ENCODE peak calls at places on chromosomes 7 and 10, in seven cellular contexts. One of them, this sample, is unnamed.

GRCh38 chr7:2024227-2024918 is 208.4 kb downstream of the MAD1L1 start:
- DNase-seq in Panc1: no peak
- DNase-seq in right lobe of liver: peak; percentile 22
- DNase-seq in colonic mucosa: no peak
- DNase-seq in CD8-positive, alpha-beta memory T cell: no peak
- DNase-seq in body of pancreas: peak; percentile 39
- DNase-seq in PC-9: no peak
- DNase-seq in this sample: no peak

GRCh38 chr10:93468532-93469213 is 13.5 kb downstream of the MYOF start:
- DNase-seq in PC-9: peak; percentile 80
- DNase-seq in colonic mucosa: no peak
- DNase-seq in CD8-positive, alpha-beta memory T cell: no peak
- DNase-seq in right lobe of liver: no peak
- DNase-seq in body of pancreas: peak; percentile 17
- DNase-seq in Panc1: peak; percentile 89
- DNase-seq in this sample: peak; percentile 79

GRCh38 chr10:104811166-104811565 is 170.1 kb downstream of the SORCS3 start:
- DNase-seq in body of pancreas: no peak
- DNase-seq in Panc1: no peak
- DNase-seq in CD8-positive, alpha-beta memory T cell: no peak
- DNase-seq in right lobe of liver: no peak
- DNase-seq in PC-9: no peak
- DNase-seq in colonic mucosa: no peak
- DNase-seq in this sample: no peak

GRCh38 chr7:15977663-15978062 is 291.2 kb upstream of the MEOX2 start:
- DNase-seq in body of pancreas: no peak
- DNase-seq in PC-9: no peak
- DNase-seq in colonic mucosa: no peak
- DNase-seq in right lobe of liver: no peak
- DNase-seq in CD8-positive, alpha-beta memory T cell: no peak
- DNase-seq in Panc1: no peak
- DNase-seq in this sample: no peak

GRCh38 chr7:15396210-15397158 is 165.3 kb downstream of the AGMO start:
- DNase-seq in PC-9: no peak
- DNase-seq in CD8-positive, alpha-beta memory T cell: no peak
- DNase-seq in body of pancreas: no peak
- DNase-seq in Panc1: no peak
- DNase-seq in colonic mucosa: no peak
- DNase-seq in right lobe of liver: no peak
- DNase-seq in this sample: no peak

GRCh38 chr10:47359101-47359500 is 10.9 kb downstream of the RBP3 start:
- DNase-seq in colonic mucosa: no peak
- DNase-seq in PC-9: no peak
- DNase-seq in body of pancreas: no peak
- DNase-seq in Panc1: no peak
- DNase-seq in right lobe of liver: no peak
- DNase-seq in CD8-positive, alpha-beta memory T cell: no peak
- DNase-seq in this sample: no peak

GRCh38 chr10:21278491-21279216 is 246.8 kb downstream of the SKIDA1 start:
- DNase-seq in Panc1: peak; percentile 64
- DNase-seq in colonic mucosa: peak; percentile 93
- DNase-seq in right lobe of liver: peak; percentile 90
- DNase-seq in body of pancreas: peak; percentile 89
- DNase-seq in CD8-positive, alpha-beta memory T cell: peak; percentile 12
- DNase-seq in PC-9: peak; percentile 71
- DNase-seq in this sample: peak; percentile 84

GRCh38 chr10:14558025-14558424 is 216.7 kb downstream of the FAM107B start:
- DNase-seq in right lobe of liver: no peak
- DNase-seq in CD8-positive, alpha-beta memory T cell: no peak
- DNase-seq in body of pancreas: no peak
- DNase-seq in colonic mucosa: no peak
- DNase-seq in PC-9: no peak
- DNase-seq in Panc1: no peak
- DNase-seq in this sample: no peak

GRCh38 chr7:98051118-98051744 is 55.4 kb upstream of the LMTK2 start:
- DNase-seq in right lobe of liver: no peak
- DNase-seq in colonic mucosa: peak; percentile 42
- DNase-seq in CD8-positive, alpha-beta memory T cell: peak; percentile 19
- DNase-seq in Panc1: no peak
- DNase-seq in PC-9: no peak
- DNase-seq in body of pancreas: peak; percentile 31
- DNase-seq in this sample: no peak

GRCh38 chr10:132521466-132522102 is 16.0 kb upstream of the INPP5A start:
- DNase-seq in CD8-positive, alpha-beta memory T cell: no peak
- DNase-seq in right lobe of liver: no peak
- DNase-seq in Panc1: no peak
- DNase-seq in body of pancreas: no peak
- DNase-seq in colonic mucosa: no peak
- DNase-seq in PC-9: no peak
- DNase-seq in this sample: no peak

GRCh38 chr7:139823855-139824670 is 5.0 kb upstream of the TBXAS1 start:
- DNase-seq in PC-9: no peak
- DNase-seq in CD8-positive, alpha-beta memory T cell: no peak
- DNase-seq in body of pancreas: no peak
- DNase-seq in right lobe of liver: no peak
- DNase-seq in Panc1: no peak
- DNase-seq in colonic mucosa: no peak
- DNase-seq in this sample: peak; percentile 68

GRCh38 chr7:139820089-139820488 is 9.0 kb upstream of the TBXAS1 start:
- DNase-seq in body of pancreas: peak; percentile 23
- DNase-seq in CD8-positive, alpha-beta memory T cell: no peak
- DNase-seq in colonic mucosa: no peak
- DNase-seq in right lobe of liver: no peak
- DNase-seq in Panc1: no peak
- DNase-seq in PC-9: no peak
- DNase-seq in this sample: no peak

GRCh38 chr7:139822855-139823254 is 6.2 kb upstream of the TBXAS1 start:
- DNase-seq in CD8-positive, alpha-beta memory T cell: no peak
- DNase-seq in PC-9: no peak
- DNase-seq in Panc1: no peak
- DNase-seq in right lobe of liver: no peak
- DNase-seq in body of pancreas: no peak
- DNase-seq in colonic mucosa: no peak
- DNase-seq in this sample: no peak

GRCh38 chr7:139825666-139826290 is 3.3 kb upstream of the TBXAS1 start:
- DNase-seq in PC-9: no peak
- DNase-seq in body of pancreas: no peak
- DNase-seq in Panc1: no peak
- DNase-seq in colonic mucosa: no peak
- DNase-seq in CD8-positive, alpha-beta memory T cell: no peak
- DNase-seq in right lobe of liver: no peak
- DNase-seq in this sample: peak; percentile 7

GRCh38 chr7:139821349-139822115 is 7.5 kb upstream of the TBXAS1 start:
- DNase-seq in body of pancreas: no peak
- DNase-seq in colonic mucosa: no peak
- DNase-seq in Panc1: no peak
- DNase-seq in PC-9: no peak
- DNase-seq in CD8-positive, alpha-beta memory T cell: no peak
- DNase-seq in right lobe of liver: no peak
- DNase-seq in this sample: no peak
- H3K27me3 ChIP-seq in body of pancreas: no peaks in the 10 kb centered on the region
- H3K27me3 ChIP-seq in colonic mucosa: no peaks in the 10 kb centered on the region
- H3K27me3 ChIP-seq in Panc1: peaks cover 2% of the 10 kb centered on the region
- H3K27me3 ChIP-seq in PC-9: peaks cover 59% of the 10 kb centered on the region
- H3K27me3 ChIP-seq in CD8-positive, alpha-beta memory T cell: no peaks in the 10 kb centered on the region
- H3K27me3 ChIP-seq in right lobe of liver: no peaks in the 10 kb centered on the region
- H3K27me3 ChIP-seq in this sample: peaks cover 3% of the 10 kb centered on the region

GRCh38 chr10:86411281-86411841 is 44.8 kb upstream of the GRID1 start:
- DNase-seq in colonic mucosa: peak; percentile 32
- DNase-seq in CD8-positive, alpha-beta memory T cell: no peak
- DNase-seq in body of pancreas: peak; percentile 44
- DNase-seq in PC-9: no peak
- DNase-seq in right lobe of liver: peak; percentile 19
- DNase-seq in Panc1: no peak
- DNase-seq in this sample: peak; percentile 46

GRCh38 chr10:86409183-86409582 is 42.6 kb upstream of the GRID1 start:
- DNase-seq in PC-9: no peak
- DNase-seq in right lobe of liver: no peak
- DNase-seq in body of pancreas: no peak
- DNase-seq in Panc1: no peak
- DNase-seq in colonic mucosa: no peak
- DNase-seq in CD8-positive, alpha-beta memory T cell: no peak
- DNase-seq in this sample: no peak

GRCh38 chr10:86410542-86411124 is 44.0 kb upstream of the GRID1 start:
- DNase-seq in colonic mucosa: no peak
- DNase-seq in right lobe of liver: peak; percentile 27
- DNase-seq in PC-9: peak; percentile 55
- DNase-seq in CD8-positive, alpha-beta memory T cell: no peak
- DNase-seq in body of pancreas: peak; percentile 73
- DNase-seq in Panc1: no peak
- DNase-seq in this sample: peak; percentile 37

GRCh38 chr10:86413046-86413728 is 46.6 kb upstream of the GRID1 start:
- DNase-seq in CD8-positive, alpha-beta memory T cell: no peak
- DNase-seq in colonic mucosa: no peak
- DNase-seq in PC-9: no peak
- DNase-seq in right lobe of liver: no peak
- DNase-seq in Panc1: no peak
- DNase-seq in body of pancreas: no peak
- DNase-seq in this sample: no peak

DNA sequence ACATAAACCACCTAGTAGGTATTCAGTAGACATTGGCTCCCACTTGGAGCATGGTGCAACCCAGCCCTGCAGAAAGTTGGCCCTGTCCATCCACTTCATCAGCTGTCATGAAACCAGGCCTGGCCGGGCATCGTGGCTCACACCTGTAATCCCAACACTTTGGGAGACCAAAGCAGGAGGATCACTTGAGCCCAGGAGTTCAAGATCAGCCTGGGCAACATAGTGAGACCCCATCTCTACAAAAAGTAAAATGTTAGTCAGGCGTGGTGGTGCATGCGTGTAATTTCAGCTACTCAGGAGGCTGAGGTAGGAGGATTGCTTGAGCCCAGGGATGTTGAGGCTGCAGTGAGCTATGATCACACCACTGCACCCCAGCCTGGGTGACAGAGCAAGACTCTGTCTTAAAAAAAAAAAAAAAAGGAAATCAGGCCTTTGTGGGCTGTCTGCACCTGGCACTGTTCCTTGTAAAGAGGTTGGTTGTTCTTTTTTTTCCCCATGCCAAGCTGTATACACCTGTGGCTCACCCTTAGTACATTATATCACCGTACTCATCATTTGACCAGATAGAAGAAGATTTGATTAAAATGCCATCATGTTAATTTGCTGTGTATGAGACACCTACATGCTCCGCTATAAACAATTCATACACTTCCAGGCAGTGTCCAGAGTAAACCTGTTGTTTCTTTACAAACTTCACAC is 45.4 kb upstream of the GRID1 start:
- DNase-seq in right lobe of liver: no peak
- DNase-seq in colonic mucosa: no peak
- DNase-seq in body of pancreas: no peak
- DNase-seq in PC-9: no peak
- DNase-seq in Panc1: no peak
- DNase-seq in CD8-positive, alpha-beta memory T cell: no peak
- DNase-seq in this sample: no peak
- H3K27ac ChIP-seq in right lobe of liver: no peak overlapping the region
- H3K27ac ChIP-seq in colonic mucosa: peak overlapping the region; percentile 46
- H3K27ac ChIP-seq in body of pancreas: peak overlapping the region; percentile 12
- H3K27ac ChIP-seq in PC-9: no peak overlapping the region
- H3K27ac ChIP-seq in Panc1: no peak overlapping the region
- H3K27ac ChIP-seq in CD8-positive, alpha-beta memory T cell: no peak overlapping the region
- H3K27ac ChIP-seq in this sample: peak overlapping the region; percentile 58

GRCh38 chr10:114206902-114207301 is 27.7 kb downstream of the TDRD1 start:
- DNase-seq in PC-9: peak; percentile 62
- DNase-seq in body of pancreas: no peak
- DNase-seq in right lobe of liver: no peak
- DNase-seq in CD8-positive, alpha-beta memory T cell: no peak
- DNase-seq in colonic mucosa: no peak
- DNase-seq in Panc1: no peak
- DNase-seq in this sample: no peak

GRCh38 chr10:114207349-114207748 is 28.2 kb downstream of the TDRD1 start:
- DNase-seq in Panc1: no peak
- DNase-seq in body of pancreas: no peak
- DNase-seq in right lobe of liver: no peak
- DNase-seq in CD8-positive, alpha-beta memory T cell: no peak
- DNase-seq in PC-9: no peak
- DNase-seq in colonic mucosa: no peak
- DNase-seq in this sample: no peak

GRCh38 chr10:114212153-114212552 is 26.9 kb upstream of the VWA2 start:
- DNase-seq in body of pancreas: no peak
- DNase-seq in PC-9: no peak
- DNase-seq in right lobe of liver: no peak
- DNase-seq in colonic mucosa: no peak
- DNase-seq in CD8-positive, alpha-beta memory T cell: no peak
- DNase-seq in Panc1: no peak
- DNase-seq in this sample: no peak

DNA sequence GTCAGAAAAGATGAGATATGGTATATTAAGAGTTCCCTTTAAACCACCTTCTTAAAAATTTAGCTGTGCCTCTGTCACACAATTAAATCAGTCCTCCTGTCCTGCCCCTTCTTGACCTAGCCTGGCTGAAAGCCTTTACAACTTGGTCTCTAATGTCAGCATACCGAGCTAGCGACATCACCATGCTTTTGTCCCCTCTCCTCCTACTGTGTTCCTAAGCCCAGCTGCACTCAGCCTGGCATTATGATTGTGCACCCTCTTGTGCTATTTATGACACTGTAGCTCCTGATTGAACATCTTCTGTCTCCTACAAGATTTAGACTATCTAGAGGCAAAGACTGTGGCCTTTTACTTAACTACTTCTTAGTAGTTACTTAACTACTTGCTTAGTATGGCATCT is 29.2 kb downstream of the TDRD1 start:
- DNase-seq in right lobe of liver: no peak
- DNase-seq in colonic mucosa: no peak
- DNase-seq in Panc1: no peak
- DNase-seq in PC-9: no peak
- DNase-seq in body of pancreas: no peak
- DNase-seq in CD8-positive, alpha-beta memory T cell: no peak
- DNase-seq in this sample: no peak
- H3K27me3 ChIP-seq in right lobe of liver: no peaks in the 10 kb centered on the region
- H3K27me3 ChIP-seq in colonic mucosa: no peaks in the 10 kb centered on the region
- H3K27me3 ChIP-seq in Panc1: peaks cover 19% of the 10 kb centered on the region
- H3K27me3 ChIP-seq in PC-9: no peaks in the 10 kb centered on the region
- H3K27me3 ChIP-seq in body of pancreas: no peaks in the 10 kb centered on the region
- H3K27me3 ChIP-seq in CD8-positive, alpha-beta memory T cell: no peaks in the 10 kb centered on the region
- H3K27me3 ChIP-seq in this sample: no peaks in the 10 kb centered on the region

DNA sequence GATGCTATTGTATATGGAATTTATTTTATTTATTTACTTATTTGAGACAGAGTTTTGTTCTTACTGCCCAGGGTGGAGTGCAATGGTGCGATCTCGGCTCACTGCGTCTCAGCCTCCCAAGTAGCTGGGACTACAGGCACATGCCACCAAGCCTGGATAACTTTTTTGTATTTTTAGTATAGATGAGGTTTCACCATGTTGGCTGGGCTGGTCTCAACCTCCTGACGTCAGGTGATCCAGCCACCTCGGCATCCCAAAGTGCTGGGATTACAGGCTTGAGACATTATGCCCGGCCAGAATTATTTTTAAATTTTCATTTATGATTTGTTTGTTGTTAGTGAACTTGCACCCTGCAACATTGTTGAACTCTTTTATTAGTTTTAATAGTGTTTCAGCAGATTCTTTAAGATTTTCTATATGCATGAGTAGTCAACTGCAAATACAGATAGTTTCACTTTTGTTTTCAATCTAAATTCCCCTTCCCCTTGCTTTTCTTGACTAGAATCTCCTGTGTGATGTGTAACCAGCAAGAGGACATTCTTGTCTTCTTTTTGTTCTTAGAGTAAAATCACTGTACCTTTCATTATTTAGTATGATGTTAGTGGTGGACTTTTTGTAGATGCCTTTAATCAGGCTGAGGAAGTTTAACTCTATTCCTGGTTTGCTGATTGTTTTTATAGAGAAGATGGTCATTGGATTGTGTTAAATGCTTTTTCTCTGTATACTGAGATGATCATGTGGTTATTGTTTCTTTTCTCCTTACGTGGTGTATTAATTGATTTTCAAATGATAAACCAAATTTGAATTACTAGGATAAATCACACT is 27.8 kb downstream of the ZNF33A start:
- DNase-seq in right lobe of liver: no peak
- DNase-seq in Panc1: no peak
- DNase-seq in body of pancreas: no peak
- DNase-seq in CD8-positive, alpha-beta memory T cell: no peak
- DNase-seq in PC-9: no peak
- DNase-seq in colonic mucosa: no peak
- DNase-seq in this sample: no peak
- H3K27ac ChIP-seq in right lobe of liver: no peak overlapping the region
- H3K27ac ChIP-seq in Panc1: no peak overlapping the region
- H3K27ac ChIP-seq in body of pancreas: no peak overlapping the region
- H3K27ac ChIP-seq in CD8-positive, alpha-beta memory T cell: no peak overlapping the region
- H3K27ac ChIP-seq in PC-9: no peak overlapping the region
- H3K27ac ChIP-seq in colonic mucosa: no peak overlapping the region
- H3K27ac ChIP-seq in this sample: no peak overlapping the region

This sample was measured in AG04450.